ENCODE peak calls at places on chromosome 6, in four cellular contexts. U is naive B cell, Z is left lung, D is endothelial cell. C is an unnamed sample.
A peak's percentile ranks its signal among the peaks of the same experiment; 100 is the strongest.

GRCh38 chr6:104711371-104711770 is 148.3 kb downstream of the HACE1 start:
- DNase-seq in U (no peak), Z (no peak), D (no peak), C (peak; percentile 61)

GRCh38 chr6:169921853-169922779 is 170.7 kb downstream of the ERMARD start:
- DNase-seq in U (no peak), Z (no peak), D (no peak), C (no peak)

GRCh38 chr6:145899915-145900569 is 64.1 kb downstream of the SHPRH start:
- DNase-seq in U (no peak), Z (no peak), D (no peak), C (no peak)

GRCh38 chr6:112259337-112259675 is 4.9 kb upstream of the LAMA4 start:
- DNase-seq in U (no peak), Z (no peak), D (no peak), C (no peak)

GRCh38 chr6:28742668-28743270 is 181.0 kb downstream of the TRIM27 start:
- DNase-seq in U (no peak), Z (no peak), D (no peak), C (no peak)

GRCh38 chr6:42101186-42101657 is 41.2 kb downstream of the C6orf132 start:
- DNase-seq in U (no peak), Z (no peak), D (no peak), C (no peak)

GRCh38 chr6:56268266-56268665 is 20.9 kb upstream of the COL21A1 start:
- DNase-seq in U (no peak), Z (no peak), D (no peak), C (no peak)

GRCh38 chr6:123635144-123635543 is 1.6 kb downstream of the TRDN start:
- DNase-seq in U (no peak), Z (no peak), D (no peak), C (no peak)

GRCh38 chr6:12849420-12850200 is 133.0 kb downstream of the PHACTR1 start:
- DNase-seq in U (no peak), Z (no peak), D (no peak), C (no peak)

GRCh38 chr6:33123732-33124524 is 48.1 kb downstream of the HLA-DPB1 start:
- DNase-seq in U (no peak), Z (no peak), D (no peak), C (no peak)

GRCh38 chr6:31701666-31702420 is 1.3 kb downstream of the ABHD16A start:
- DNase-seq in U (no peak), Z (no peak), D (no peak), C (no peak)

GRCh38 chr6:68559716-68560115 is 75.4 kb upstream of the ADGRB3 start:
- DNase-seq in U (no peak), Z (no peak), D (peak; percentile 11), C (peak; percentile 6)

GRCh38 chr6:127550403-127550802 is 26.6 kb upstream of the C6orf58 start:
- DNase-seq in U (no peak), Z (no peak), D (no peak), C (no peak)